ENCODE peak calls at places on chromosomes 3 and 15, in six cellular contexts. E, L, Y, B, P and V are unnamed samples.

GRCh38 chr3:8443829-8444791 is 57.5 kb upstream of the LMCD1 start:
- DNase-seq in L (no peak), Y (peak; percentile 91), B (peak; percentile 89), E (peak; percentile 93), P (peak; percentile 96), V (no peak)

GRCh38 chr3:64109438-64109837 is 86.1 kb upstream of the PSMD6 start:
- DNase-seq in Y (peak; percentile 33), E (no peak), P (no peak), B (no peak), L (no peak), V (no peak)

GRCh38 chr3:42013652-42014442 is 51.9 kb upstream of the ULK4 start:
- DNase-seq in E (peak; percentile 28), P (peak; percentile 84), L (peak; percentile 96), B (peak; percentile 38), Y (peak; percentile 49), V (peak; percentile 48)

GRCh38 chr3:38573606-38574005 is 75.9 kb downstream of the SCN5A start:
- DNase-seq in E (no peak), P (peak; percentile 60), L (no peak), B (peak; percentile 4), Y (no peak), V (no peak)

GRCh38 chr15:46879067-46879770 is 838.1 kb upstream of the SEMA6D start:
- DNase-seq in L (no peak), B (no peak), Y (no peak), E (no peak), P (no peak), V (no peak)

GRCh38 chr15:81054236-81054635 is 53.5 kb downstream of the TLNRD1 start:
- DNase-seq in E (no peak), L (no peak), P (no peak), B (no peak), Y (no peak), V (no peak)

GRCh38 chr15:96352594-96353377 is 22.3 kb downstream of the NR2F2 start:
- DNase-seq in P (no peak), E (no peak), L (no peak), Y (no peak), B (no peak), V (no peak)

GRCh38 chr3:118628704-118629341 is 405.8 kb downstream of the IGSF11 start:
- DNase-seq in E (peak; percentile 71), P (peak; percentile 86), B (peak; percentile 23), Y (peak; percentile 82), L (peak; percentile 46), V (peak; percentile 49)

GRCh38 chr15:69045810-69046209 is 31.3 kb downstream of the NOX5 start:
- DNase-seq in P (no peak), Y (no peak), E (no peak), L (no peak), B (no peak), V (no peak)

GRCh38 chr3:118097226-118097625 is 937.4 kb downstream of the IGSF11 start:
- DNase-seq in Y (no peak), P (no peak), E (no peak), L (no peak), B (no peak), V (no peak)

GRCh38 chr15:77871838-77872371 is 205.6 kb downstream of the TBC1D2B start:
- DNase-seq in Y (no peak), B (no peak), P (no peak), E (no peak), L (peak; percentile 55), V (peak; percentile 12)

GRCh38 chr15:44296625-44297524 is 8.4 kb downstream of the GOLM2 start:
- DNase-seq in E (peak; percentile 31), P (no peak), L (peak; percentile 50), Y (peak; percentile 62), B (no peak), V (no peak)

GRCh38 chr3:175149675-175150074 is 290.5 kb downstream of the NAALADL2 start:
- DNase-seq in E (peak; percentile 92), B (peak; percentile 19), P (no peak), Y (peak; percentile 77), L (no peak), V (peak; percentile 9)

GRCh38 chr15:73051402-73051810 is 857 bp upstream of the NEO1 start:
- DNase-seq in E (peak; percentile 28), P (no peak), B (peak; percentile 25), L (peak; percentile 31), Y (peak; percentile 81), V (no peak)

DNA sequence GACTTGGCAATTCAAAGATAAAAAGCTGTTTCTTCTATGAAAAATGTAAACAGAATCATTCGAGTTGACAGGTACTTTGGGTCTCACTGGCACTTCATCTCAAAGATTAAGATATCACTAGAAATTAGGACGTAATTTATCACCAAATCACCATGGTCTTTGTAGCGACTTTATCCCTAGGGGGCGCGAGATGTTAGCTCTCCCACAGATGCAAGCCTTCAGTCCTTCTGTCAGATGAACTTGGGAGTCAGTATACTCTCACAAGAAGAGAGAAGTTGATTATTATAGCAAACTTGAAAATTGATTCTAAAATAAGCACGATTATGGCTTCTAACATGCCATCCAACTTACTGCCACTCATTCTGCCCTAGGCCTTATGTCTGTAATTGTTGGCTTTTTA is 150.3 kb downstream of the ALCAM start:
- DNase-seq in Y (no peak), P (no peak), B (no peak), E (no peak), L (no peak), V (no peak)
- TF ChIP-seq CTCF in Y (no peak), P (peak; percentile 11), B (no peak), E (no peak), L (peak; percentile 25), V (no peak)

GRCh38 chr3:135706758-135707375 is 258.7 kb upstream of the PPP2R3A start:
- DNase-seq in P (no peak), L (no peak), Y (no peak), B (no peak), E (no peak), V (no peak)
- TF ChIP-seq CTCF in P (no peak), L (no peak), Y (no peak), B (no peak), E (no peak), V (no peak)

GRCh38 chr3:1987983-1988382 is 110.7 kb upstream of the CNTN4 start:
- DNase-seq in B (no peak), P (no peak), Y (peak; percentile 66), E (peak; percentile 0), L (no peak), V (peak; percentile 2)
- TF ChIP-seq CTCF in B (no peak), P (peak; percentile 53), Y (no peak), E (no peak), L (no peak), V (no peak)

GRCh38 chr3:58008140-58009025 is at the start of gene FLNB:
- DNase-seq in E (peak; percentile 80), B (peak; percentile 44), P (peak; percentile 93), Y (peak; percentile 84), L (peak; percentile 94), V (peak; percentile 78)
- TF ChIP-seq CTCF in E (peak; percentile 50), B (peak; percentile 79), P (peak; percentile 73), Y (peak; percentile 73), L (peak; percentile 62), V (peak; percentile 77)

DNA sequence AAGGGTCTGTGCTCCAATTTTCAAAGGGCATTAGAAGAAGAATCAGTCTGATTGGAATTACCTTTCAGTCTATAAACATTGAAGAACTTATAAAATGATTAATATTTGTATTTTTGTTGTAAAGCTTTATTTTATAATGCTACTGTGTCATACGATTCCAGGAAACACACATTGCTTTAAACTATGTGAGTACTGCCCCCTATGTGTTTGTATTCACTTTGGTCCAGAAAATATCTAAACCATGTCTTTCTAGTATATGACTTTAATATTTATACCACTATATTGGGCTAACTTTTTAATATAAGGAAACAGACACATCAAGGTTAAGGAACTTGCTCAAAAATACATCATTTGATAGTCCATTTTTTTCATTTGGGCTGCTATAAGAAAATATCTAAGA is 3.2 kb upstream of the RIOX2 start:
- DNase-seq in L (no peak), B (no peak), E (no peak), Y (no peak), P (no peak), V (no peak)
- TF ChIP-seq CTCF in L (peak; percentile 27), B (no peak), E (no peak), Y (no peak), P (peak; percentile 42), V (peak; percentile 34)

GRCh38 chr3:197926418-197926817 is 23.6 kb upstream of the RPL35A start:
- DNase-seq in Y (no peak), L (peak; percentile 35), P (no peak), B (no peak), E (no peak), V (peak; percentile 31)
- TF ChIP-seq CTCF in Y (no peak), L (peak; percentile 62), P (peak; percentile 21), B (no peak), E (no peak), V (peak; percentile 38)